ENCODE peak calls at places on chromosome 14, in four cellular contexts. V is K562, G is HCT116, A is HepG2. K is an unnamed sample.

GRCh38 chr14:105884808-105885281 is 358.5 kb downstream of the TMEM121 start:
- DNase-seq in V (no peak), G (no peak), A (no peak), K (no peak)

GRCh38 chr14:32608880-32609279 is 279.8 kb downstream of the AKAP6 start:
- DNase-seq in V (no peak), G (no peak), A (no peak), K (no peak)

GRCh38 chr14:55122441-55122986 is 6.5 kb upstream of the LGALS3 start:
- DNase-seq in V (peak), G (no peak), A (peak), K (no peak)

GRCh38 chr14:50984061-50984710 is 39.9 kb upstream of the PYGL start:
- DNase-seq in V (no peak), G (no peak), A (no peak), K (no peak)

GRCh38 chr14:87566986-87567385 is 426.0 kb downstream of the GALC start:
- DNase-seq in V (no peak), G (no peak), A (no peak), K (no peak)

GRCh38 chr14:73764881-73765280 is 50.7 kb upstream of the PNMA1 start:
- DNase-seq in V (no peak), G (no peak), A (no peak), K (no peak)

GRCh38 chr14:94853920-94854319 is 84.0 kb upstream of the GSC start:
- DNase-seq in V (no peak), G (no peak), A (no peak), K (no peak)

GRCh38 chr14:63928744-63929174 is 76.0 kb downstream of the SYNE2 start:
- DNase-seq in V (no peak), G (no peak), A (no peak), K (no peak)

GRCh38 chr14:23009939-23010718 is at the start of gene C14orf93:
- DNase-seq in V (peak), G (no peak), A (peak), K (peak)

GRCh38 chr14:61129168-61129745 is 148.2 kb downstream of the SLC38A6 start:
- DNase-seq in V (no peak), G (no peak), A (no peak), K (no peak)

GRCh38 chr14:32049361-32050103 is 27.6 kb upstream of the ARHGAP5 start:
- DNase-seq in V (no peak), G (no peak), A (no peak), K (no peak)

GRCh38 chr14:20412422-20412821 is 879 bp downstream of the TEP1 start:
- DNase-seq in V (no peak), G (no peak), A (no peak), K (no peak)

GRCh38 chr14:101500681-101501080 is 60.6 kb upstream of the DIO3 start:
- DNase-seq in V (no peak), G (no peak), A (no peak), K (no peak)

GRCh38 chr14:27553820-27554219 is 956.0 kb upstream of the NOVA1 start:
- DNase-seq in V (no peak), G (no peak), A (no peak), K (no peak)

GRCh38 chr14:104081951-104082464 is 3.5 kb upstream of the ASPG start:
- DNase-seq in V (no peak), G (no peak), A (no peak), K (no peak)

GRCh38 chr14:29461131-29461530 is 466.5 kb downstream of the PRKD1 start:
- DNase-seq in V (no peak), G (no peak), A (no peak), K (no peak)

GRCh38 chr14:65142429-65142828 is 40.1 kb upstream of the MAX start:
- DNase-seq in V (no peak), G (no peak), A (no peak), K (no peak)

GRCh38 chr14:105525861-105526780 is at the start of gene TMEM121:
- DNase-seq in V (peak), G (no peak), A (no peak), K (no peak)

GRCh38 chr14:63295231-63295685 is 23.5 kb downstream of the GPHB5 start:
- DNase-seq in V (no peak), G (no peak), A (no peak), K (no peak)

GRCh38 chr14:70718383-70719123 is 76.8 kb downstream of the TTC9 start:
- DNase-seq in V (no peak), G (no peak), A (no peak), K (no peak)

GRCh38 chr14:103129301-103130016 is 6.2 kb downstream of the TNFAIP2 start:
- DNase-seq in V (no peak), G (no peak), A (no peak), K (no peak)

GRCh38 chr14:92500491-92500941 is 13.1 kb upstream of the RIN3 start:
- DNase-seq in V (no peak), G (no peak), A (peak), K (no peak)

GRCh38 chr14:59905193-59905592 is 14.8 kb upstream of the LRRC9 start:
- DNase-seq in V (no peak), G (no peak), A (no peak), K (no peak)

GRCh38 chr14:87883750-87884149 is 109.2 kb downstream of the GALC start:
- DNase-seq in V (no peak), G (no peak), A (no peak), K (no peak)

GRCh38 chr14:71193663-71194062 is 286.4 kb downstream of the PCNX1 start:
- DNase-seq in V (no peak), G (no peak), A (no peak), K (no peak)

GRCh38 chr14:78611031-78611430 is 440.9 kb downstream of the NRXN3 start:
- DNase-seq in V (no peak), G (no peak), A (no peak), K (no peak)

GRCh38 chr14:64628940-64629403 is 75.3 kb upstream of the PLEKHG3 start:
- DNase-seq in V (no peak), G (no peak), A (no peak), K (peak)

DNA sequence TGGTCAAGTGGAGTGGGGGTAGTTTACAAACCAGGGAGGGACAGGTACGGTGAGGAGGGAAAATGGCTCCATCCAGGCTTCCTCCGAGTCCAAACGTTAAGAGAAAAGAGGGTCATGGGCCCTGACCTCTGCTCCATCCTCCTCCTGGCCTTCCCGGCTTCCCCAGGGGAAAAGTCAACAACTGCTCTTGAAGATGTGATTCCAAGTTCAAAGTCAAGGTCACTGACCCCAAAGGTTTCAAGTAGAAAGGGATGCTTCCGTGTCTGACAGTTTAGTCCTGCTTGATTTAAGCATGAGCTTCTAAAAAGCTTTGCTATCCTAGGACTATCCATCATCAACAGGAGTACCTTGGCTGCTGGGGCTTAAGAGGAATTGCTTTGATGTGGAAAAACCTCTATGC is 28.4 kb downstream of the CCDC88C start:
- DNase-seq in V (no peak), G (no peak), A (no peak), K (no peak)
- H3K27ac ChIP-seq in V (no peak), G (no peak), A (no peak), K (no peak)

GRCh38 chr14:89378119-89378518 is 38.9 kb downstream of the FOXN3 start:
- DNase-seq in V (no peak), G (no peak), A (no peak), K (no peak)
- TF ChIP-seq TCF7L2 in V (no peak), G (no peak), A (no peak), K (no peak)

DNA sequence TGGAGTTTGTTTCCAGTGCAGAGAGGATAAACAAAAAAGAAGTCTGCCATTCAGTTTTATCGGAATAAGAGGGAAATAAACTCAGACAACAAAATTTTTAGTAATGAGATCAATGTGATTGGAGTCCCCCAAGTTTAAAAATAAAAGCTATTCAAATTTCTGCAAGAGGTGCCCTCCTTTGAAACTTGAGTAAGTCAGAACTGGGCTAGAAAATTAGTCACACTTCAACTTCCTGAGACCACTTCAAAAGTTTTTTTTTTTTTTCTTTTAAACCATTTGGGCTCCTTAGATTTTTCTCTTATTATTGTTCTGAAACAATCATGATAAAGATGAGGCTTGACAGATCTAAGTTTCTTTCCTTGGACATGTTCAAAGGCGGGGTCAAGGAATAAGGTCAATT is 3.2 kb downstream of the DACT1 start:
- DNase-seq in V (no peak), G (no peak), A (no peak), K (no peak)
- H3K27ac ChIP-seq in V (no peak), G (no peak), A (no peak), K (no peak)

GRCh38 chr14:100150932-100151587 is 8.4 kb downstream of the DEGS2 start:
- DNase-seq in V (no peak), G (no peak), A (no peak), K (no peak)
- TF ChIP-seq TCF7L2 in V (no peak), G (no peak), A (no peak), K (no peak)

GRCh38 chr14:69632154-69632553 is 20.8 kb downstream of the SUSD6 start:
- DNase-seq in V (no peak), G (no peak), A (no peak), K (no peak)

GRCh38 chr14:69629225-69630127 is 18.1 kb downstream of the SUSD6 start:
- DNase-seq in V (no peak), G (no peak), A (no peak), K (no peak)

GRCh38 chr14:69632752-69633151 is 21.4 kb downstream of the SUSD6 start:
- DNase-seq in V (no peak), G (no peak), A (no peak), K (no peak)

GRCh38 chr14:69633238-69633637 is 21.8 kb downstream of the SUSD6 start:
- DNase-seq in V (no peak), G (no peak), A (peak), K (no peak)

GRCh38 chr14:69631509-69631908 is 20.1 kb downstream of the SUSD6 start:
- DNase-seq in V (no peak), G (no peak), A (peak), K (no peak)
- H3K27ac ChIP-seq in V (no peak), G (no peak), A (no peak), K (no peak)

DNA sequence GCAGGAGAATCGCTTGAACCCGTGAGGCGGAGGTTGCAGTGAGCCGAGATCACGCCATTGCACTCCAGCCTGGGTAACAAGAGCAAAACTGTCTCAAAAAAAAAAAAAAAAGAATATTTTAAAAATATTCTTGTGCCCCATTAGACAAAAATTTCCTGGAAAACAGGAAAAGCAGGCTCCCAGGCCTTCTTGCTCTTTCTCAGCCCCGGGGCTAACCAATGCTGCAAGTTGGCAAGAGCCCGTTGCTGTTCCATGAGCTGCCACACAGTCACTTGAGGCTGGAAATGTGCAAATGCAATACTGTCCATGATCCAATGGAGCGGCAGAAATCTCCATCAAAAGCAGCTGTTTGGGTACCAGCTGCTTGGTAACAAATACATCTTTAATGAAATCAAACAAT is 994.7 kb downstream of the VRK1 start:
- DNase-seq in V (no peak), G (no peak), A (no peak), K (no peak)
- TF ChIP-seq TCF7L2 in V (no peak), G (no peak), A (no peak), K (no peak)

GRCh38 chr14:76812422-76813383 is at the start of gene ANGEL1:
- DNase-seq in V (peak), G (peak), A (peak), K (peak)
- H3K27ac ChIP-seq in V (peak), G (peak), A (peak), K (peak)